ENCODE peak calls at places on chromosomes 13 and 19, in four cellular contexts. Z, O, V and I are unnamed samples.
A peak's percentile ranks its signal among the peaks of the same experiment; 100 is the strongest.

GRCh38 chr13:38265135-38265497 is 84.5 kb upstream of the UFM1 start:
- DNase-seq in Z (no peak), O (no peak), V (no peak), I (no peak)

GRCh38 chr13:33069365-33069764 is 53.1 kb downstream of the KL start:
- DNase-seq in Z (no peak), O (no peak), V (no peak), I (peak; percentile 10)

GRCh38 chr13:24254151-24254810 is 55.1 kb upstream of the C1QTNF9 start:
- DNase-seq in Z (no peak), O (no peak), V (no peak), I (no peak)

GRCh38 chr19:50607874-50608785 is 31.6 kb downstream of the SYT3 start:
- DNase-seq in Z (peak; percentile 100), O (peak; percentile 15), V (peak; percentile 31), I (peak; percentile 92)

GRCh38 chr19:12828494-12828893 is 5.9 kb downstream of the RTBDN start:
- DNase-seq in Z (peak; percentile 91), O (no peak), V (peak; percentile 40), I (peak; percentile 62)

GRCh38 chr13:46495066-46495465 is 57.9 kb upstream of the LRCH1 start:
- DNase-seq in Z (no peak), O (no peak), V (no peak), I (no peak)

GRCh38 chr19:3270908-3271307 is 46.4 kb downstream of the CELF5 start:
- DNase-seq in Z (peak; percentile 66), O (no peak), V (peak; percentile 43), I (peak; percentile 70)

GRCh38 chr19:50921391-50922315 is 10.5 kb upstream of the KLK4 start:
- DNase-seq in Z (no peak), O (no peak), V (no peak), I (no peak)

GRCh38 chr13:101202590-101202989 is 213.7 kb downstream of the NALCN start:
- DNase-seq in Z (peak; percentile 42), O (no peak), V (no peak), I (no peak)

GRCh38 chr13:30334663-30335386 is 27.5 kb upstream of the KATNAL1 start:
- DNase-seq in Z (peak; percentile 25), O (no peak), V (peak; percentile 80), I (peak; percentile 52)

GRCh38 chr13:75512253-75512652 is 25.4 kb downstream of the COMMD6 start:
- DNase-seq in Z (no peak), O (peak; percentile 80), V (no peak), I (no peak)

GRCh38 chr13:28655566-28655965 is 3.4 kb upstream of the POMP start:
- DNase-seq in Z (no peak), O (no peak), V (no peak), I (no peak)
- TF ChIP-seq CBFB in Z (no peak), O (no peak), V (no peak), I (no peak)

GRCh38 chr13:47757681-47758080 is 243.4 kb downstream of the SUCLA2 start:
- DNase-seq in Z (no peak), O (no peak), V (no peak), I (no peak)
- TF ChIP-seq CBFB in Z (no peak), O (no peak), V (no peak), I (no peak)

DNA sequence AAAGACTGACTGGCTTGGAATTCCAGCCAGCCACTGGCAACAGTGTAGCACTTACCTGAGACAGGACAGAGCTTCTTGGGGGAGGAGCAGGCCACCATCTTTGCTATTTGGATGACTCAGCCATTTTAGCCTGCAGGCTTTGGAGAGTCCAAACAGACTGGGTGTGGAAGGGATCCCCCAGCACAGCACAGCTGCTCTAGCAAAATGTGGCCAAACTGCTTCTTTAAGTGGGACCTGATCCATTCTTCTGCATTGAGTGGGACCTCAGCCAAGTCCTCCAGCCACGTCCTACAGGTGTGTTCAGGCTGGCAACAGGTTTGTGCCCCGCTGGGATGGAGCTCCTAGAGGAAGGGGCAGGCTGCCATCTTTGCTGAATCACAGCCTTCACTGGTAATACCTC is 80.0 kb downstream of the NDFIP2 start:
- DNase-seq in Z (no peak), O (no peak), V (no peak), I (no peak)
- TF ChIP-seq CBFB in Z (no peak), O (no peak), V (no peak), I (no peak)

GRCh38 chr13:52127783-52128702 is 830 bp downstream of the NEK5 start:
- DNase-seq in Z (peak; percentile 62), O (peak; percentile 13), V (peak; percentile 68), I (peak; percentile 66)
- TF ChIP-seq CBFB in Z (no peak), O (no peak), V (no peak), I (no peak)

GRCh38 chr19:46860846-46861690 is at the start of gene ARHGAP35:
- DNase-seq in Z (peak; percentile 69), O (no peak), V (no peak), I (peak; percentile 94)

GRCh38 chr19:46860125-46860845 is 512 bp upstream of the ARHGAP35 start:
- DNase-seq in Z (peak; percentile 98), O (peak; percentile 92), V (peak; percentile 96), I (peak; percentile 97)

GRCh38 chr19:46862504-46862835 is 1.7 kb downstream of the ARHGAP35 start:
- DNase-seq in Z (no peak), O (no peak), V (no peak), I (no peak)

GRCh38 chr19:46862974-46863632 is 2.3 kb downstream of the ARHGAP35 start:
- DNase-seq in Z (peak; percentile 13), O (no peak), V (no peak), I (peak; percentile 70)

DNA sequence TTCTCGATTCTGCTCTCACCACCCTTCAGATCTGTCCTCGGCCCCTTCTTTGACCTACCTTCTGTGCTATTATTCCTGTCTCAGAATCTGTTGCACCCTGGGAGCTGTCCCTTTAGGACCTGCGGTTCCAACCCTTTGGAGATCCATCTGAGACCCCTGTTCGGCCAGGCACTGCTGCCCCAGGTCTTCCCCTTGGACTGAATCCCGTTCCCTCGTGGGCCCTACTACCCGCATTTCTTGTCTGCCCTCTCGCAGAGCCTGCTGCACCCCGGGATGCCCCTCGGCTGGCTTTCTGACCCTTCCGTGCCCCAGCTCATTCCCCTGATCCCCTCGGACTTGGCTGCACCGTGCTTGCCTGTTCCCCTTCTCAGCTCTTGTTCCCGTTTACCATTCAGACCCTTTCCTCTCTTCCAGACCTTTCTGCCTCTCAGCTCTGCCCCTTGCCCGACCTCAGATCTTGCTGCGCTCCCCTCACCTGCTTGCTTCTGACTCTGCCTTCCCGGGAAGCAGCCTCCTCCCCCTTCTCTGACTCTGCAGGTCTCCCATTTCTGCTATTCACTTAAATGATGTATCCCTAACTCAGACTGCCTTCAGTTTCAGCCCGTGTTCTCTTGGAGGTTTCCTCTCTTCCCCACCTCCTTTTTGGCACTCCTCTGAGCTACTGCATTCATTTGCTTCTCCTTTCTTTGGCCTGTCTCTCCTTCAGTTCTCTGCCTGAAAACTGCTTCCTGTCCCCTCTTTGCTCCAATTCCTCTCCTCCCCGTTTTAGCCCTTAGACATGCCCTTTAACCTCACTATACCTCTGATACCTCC is 1.1 kb downstream of the ARHGAP35 start:
- DNase-seq in Z (peak; percentile 20), O (no peak), V (no peak), I (no peak)
- TF ChIP-seq CBFB in Z (no peak), O (no peak), V (no peak), I (no peak)

DNA sequence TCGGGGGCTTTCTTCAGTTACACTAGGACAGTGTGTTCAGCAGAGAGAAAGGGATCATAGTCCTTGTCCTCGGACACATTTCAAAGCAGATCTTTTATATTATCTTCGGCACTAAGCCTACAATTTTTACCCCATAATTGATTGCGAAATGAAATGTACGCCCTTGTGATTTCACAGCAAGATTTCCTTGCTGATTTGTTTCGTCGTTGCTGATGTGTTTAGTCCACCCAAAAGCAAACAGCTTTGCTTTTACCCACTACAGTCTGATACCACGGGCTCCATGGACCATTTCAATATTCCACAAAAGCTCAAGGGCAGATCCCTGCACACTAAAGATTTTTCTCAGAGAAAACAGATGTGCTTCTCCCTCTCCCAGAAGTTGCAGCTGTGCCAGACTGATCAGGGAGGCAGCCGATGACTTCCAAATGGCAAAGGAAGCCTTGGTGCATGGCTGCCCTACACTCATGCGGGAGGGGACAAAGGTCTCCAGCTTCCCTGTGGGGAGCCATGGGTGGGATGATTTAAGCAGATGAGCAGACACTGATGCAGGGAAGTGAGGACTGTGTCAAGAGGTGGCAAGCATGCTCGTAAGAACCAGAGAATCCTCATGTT is 81.2 kb downstream of the STK24 start:
- DNase-seq in Z (no peak), O (no peak), V (peak; percentile 42), I (no peak)
- TF ChIP-seq CBFB in Z (no peak), O (no peak), V (no peak), I (no peak)

DNA sequence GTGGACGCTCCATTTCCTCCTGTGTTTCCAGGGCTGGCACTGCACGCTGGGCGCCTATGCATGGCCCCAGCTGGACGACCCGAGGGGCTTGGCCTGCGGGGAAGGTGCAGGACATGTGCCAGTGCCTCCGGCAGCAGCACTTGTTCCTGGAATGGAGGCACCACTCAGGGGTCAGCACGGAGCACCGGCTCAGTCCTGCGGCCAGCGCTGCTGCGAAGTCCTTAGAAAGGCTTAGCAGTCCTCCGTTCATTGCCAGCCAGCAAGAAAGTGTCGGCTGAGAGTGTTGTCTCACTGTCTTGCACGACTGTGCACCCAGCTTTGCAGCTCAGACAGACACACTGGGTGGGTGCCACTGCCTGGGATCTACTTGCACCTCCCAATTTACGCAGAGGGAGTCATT is 36.1 kb upstream of the TUBGCP3 start:
- DNase-seq in Z (no peak), O (no peak), V (no peak), I (no peak)
- TF ChIP-seq CBFB in Z (no peak), O (no peak), V (no peak), I (no peak)